ENCODE peak calls at places on chromosome 9, in four cellular contexts. X is body of pancreas, Y is HepG2, N is K562. B is an unnamed sample.

GRCh38 chr9:134198771-134199170 is 34.4 kb upstream of the RNU6ATAC start:
- ATAC-seq in X (no peak), Y (no peak), N (no peak), B (no peak)

GRCh38 chr9:77953590-77953989 is 78.0 kb downstream of the GNAQ start:
- ATAC-seq in X (no peak), Y (no peak), N (no peak), B (no peak)

GRCh38 chr9:33737811-33738606 is 57.4 kb upstream of the PRSS3 start:
- ATAC-seq in X (peak; percentile 59), Y (peak; percentile 95), N (peak; percentile 90), B (no peak)

GRCh38 chr9:38166501-38166900 is 97.5 kb upstream of the SHB start:
- ATAC-seq in X (no peak), Y (no peak), N (no peak), B (no peak)

GRCh38 chr9:123360161-123361085 is 4.4 kb downstream of the CRB2 start:
- ATAC-seq in X (peak; percentile 19), Y (peak; percentile 62), N (peak; percentile 86), B (no peak)

GRCh38 chr9:29691758-29692407 is 2118.6 kb upstream of the C9orf72 start:
- ATAC-seq in X (peak; percentile 60), Y (peak; percentile 96), N (no peak), B (no peak)

GRCh38 chr9:87551692-87552303 is 54.1 kb downstream of the DAPK1 start:
- ATAC-seq in X (no peak), Y (no peak), N (peak; percentile 90), B (no peak)

GRCh38 chr9:20015427-20015931 is 226.6 kb upstream of the SLC24A2 start:
- ATAC-seq in X (no peak), Y (no peak), N (no peak), B (no peak)

GRCh38 chr9:20646656-20647055 is 24.4 kb upstream of the MLLT3 start:
- ATAC-seq in X (no peak), Y (no peak), N (no peak), B (no peak)

GRCh38 chr9:35673132-35673997 is at the start of gene CA9:
- ATAC-seq in X (peak; percentile 54), Y (peak; percentile 56), N (peak; percentile 54), B (no peak)

GRCh38 chr9:87556821-87557220 is 59.2 kb downstream of the DAPK1 start:
- ATAC-seq in X (peak; percentile 16), Y (no peak), N (peak; percentile 45), B (no peak)

GRCh38 chr9:94167376-94167775 is 83.1 kb downstream of the PTPDC1 start:
- ATAC-seq in X (no peak), Y (no peak), N (no peak), B (no peak)

GRCh38 chr9:136525207-136525606 is 20.6 kb downstream of the NOTCH1 start:
- ATAC-seq in X (no peak), Y (no peak), N (no peak), B (no peak)

GRCh38 chr9:17019398-17019797 is 115.4 kb upstream of the CNTLN start:
- ATAC-seq in X (no peak), Y (no peak), N (no peak), B (no peak)

GRCh38 chr9:136488247-136489214 is 5.7 kb upstream of the SEC16A start:
- ATAC-seq in X (peak; percentile 63), Y (peak; percentile 33), N (peak; percentile 78), B (no peak)

GRCh38 chr9:73116030-73116429 is 35.6 kb upstream of the ANXA1 start:
- ATAC-seq in X (no peak), Y (no peak), N (peak; percentile 34), B (no peak)

GRCh38 chr9:4066120-4066519 is 233.7 kb downstream of the GLIS3 start:
- ATAC-seq in X (peak; percentile 43), Y (peak; percentile 23), N (no peak), B (no peak)

GRCh38 chr9:86176468-86176867 is 77.1 kb upstream of the GOLM1 start:
- ATAC-seq in X (no peak), Y (no peak), N (no peak), B (no peak)

DNA sequence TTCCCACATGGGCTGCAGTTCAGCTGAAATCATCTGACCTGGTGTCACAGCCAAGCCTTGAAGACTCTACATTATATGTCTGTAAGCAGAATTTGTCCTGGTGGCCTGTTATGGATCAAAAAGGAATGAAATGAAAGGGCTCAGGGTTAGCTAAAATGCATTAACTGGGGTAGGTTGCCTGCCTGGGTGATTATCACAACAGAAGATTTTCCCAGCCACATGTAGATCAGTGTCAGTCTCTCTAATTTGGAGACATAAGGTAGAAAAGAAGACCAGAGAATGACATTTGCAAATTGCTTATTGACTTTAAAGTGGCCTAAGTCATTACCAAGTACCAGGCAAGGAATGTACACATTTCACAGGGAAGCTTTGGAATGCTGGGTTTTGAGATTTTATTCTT is 289.0 kb downstream of the CAAP1 start:
- ATAC-seq in X (no peak), Y (no peak), N (no peak), B (no peak)
- H3K4me3 ChIP-seq in X (no peak overlapping the region), Y (no peak overlapping the region), N (no peak overlapping the region), B (no peak overlapping the region)

DNA sequence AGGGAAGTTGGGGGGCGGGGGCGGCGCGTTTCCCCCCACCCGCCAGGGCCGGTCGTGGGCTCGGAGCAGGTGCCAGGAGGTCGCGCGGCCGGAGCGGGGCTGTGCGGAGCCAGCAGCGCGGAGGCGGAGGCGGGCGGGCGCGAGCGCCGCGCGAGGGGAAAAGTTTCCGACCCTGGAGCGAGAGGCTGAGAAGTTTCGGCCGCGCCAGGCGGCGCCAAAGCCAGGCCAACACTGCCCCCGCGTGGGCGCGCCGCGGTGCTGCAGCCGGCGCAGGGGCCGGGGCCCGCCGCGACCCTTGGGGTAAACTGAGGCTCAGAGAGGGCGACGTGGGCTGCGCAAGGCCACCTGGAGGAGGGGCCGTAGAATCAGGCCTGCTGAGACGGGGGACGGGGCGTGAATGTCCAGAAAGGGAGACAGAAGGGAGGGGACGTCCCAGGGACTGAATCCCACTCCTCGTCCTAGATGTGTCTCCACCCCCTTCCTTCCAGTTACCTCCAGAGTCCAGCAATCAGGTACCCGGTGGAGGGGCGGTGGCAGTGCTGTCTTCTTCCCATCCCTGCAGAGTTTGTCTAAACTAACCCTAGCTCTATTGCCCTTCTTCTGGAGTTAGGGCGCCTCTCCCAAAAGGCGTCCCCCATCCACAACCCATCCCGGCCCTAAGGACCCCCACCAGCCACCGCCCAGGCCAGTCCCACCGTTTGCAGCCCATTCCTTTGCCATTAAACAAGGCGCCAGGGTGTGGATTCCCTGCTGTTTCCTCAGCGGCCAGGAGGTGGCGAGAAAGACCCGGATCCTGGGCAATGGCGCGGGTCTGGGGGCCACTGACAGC is 10.2 kb downstream of the C9orf50 start:
- ATAC-seq in X (peak; percentile 69), Y (peak; percentile 57), N (peak; percentile 74), B (peak; percentile 64)
- TF ChIP-seq POLR2A in X (peak; percentile 34), Y (no peak), N (no peak), B (no peak)

DNA sequence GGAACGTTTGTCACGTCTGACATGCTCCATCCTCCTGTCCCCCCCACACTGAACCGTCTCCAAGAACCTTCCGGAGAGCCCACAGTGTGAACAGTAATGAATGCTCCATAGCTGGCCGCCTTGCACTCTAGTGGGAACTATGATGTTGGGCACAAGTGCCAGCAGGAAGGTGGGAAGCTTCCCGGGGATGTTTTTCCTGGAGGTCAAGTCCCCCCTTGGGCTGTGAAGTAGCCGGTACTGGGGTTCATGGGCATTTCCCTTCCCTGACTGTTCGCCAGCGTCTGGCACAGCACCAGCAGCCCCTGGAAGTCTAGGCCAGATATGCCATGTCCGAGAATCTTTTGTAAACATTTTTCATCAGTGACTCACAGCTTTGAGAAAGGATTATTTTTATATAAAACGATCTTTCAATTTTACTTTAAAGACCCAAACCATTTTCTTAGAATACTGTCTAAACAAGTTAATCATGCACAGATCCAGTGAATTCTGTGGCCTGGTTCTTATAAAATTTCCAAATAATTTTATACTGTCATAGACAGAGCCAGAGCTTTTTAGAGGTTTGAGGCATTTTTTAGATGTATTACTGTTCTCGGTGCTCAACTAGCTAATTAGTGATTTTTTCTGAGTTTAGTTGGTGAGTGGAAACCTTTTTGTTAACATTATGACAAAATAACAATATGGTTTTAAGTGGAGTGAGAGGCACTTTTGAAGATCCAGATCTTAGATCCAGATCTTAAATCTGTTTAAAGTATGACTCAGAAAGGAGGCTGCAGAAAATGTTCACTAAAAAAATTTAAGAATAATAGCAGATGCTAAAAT is 11.6 kb downstream of the ABL1 start:
- ATAC-seq in X (peak; percentile 41), Y (no peak), N (peak; percentile 3), B (peak; percentile 15)
- H3K4me3 ChIP-seq in X (no peak overlapping the region), Y (no peak overlapping the region), N (no peak overlapping the region), B (no peak overlapping the region)

GRCh38 chr9:93097496-93098205 is 1.6 kb downstream of the CARD19 start:
- ATAC-seq in X (no peak), Y (no peak), N (no peak), B (no peak)
- TF ChIP-seq POLR2A in X (no peak), Y (no peak), N (no peak), B (no peak)

GRCh38 chr9:122228906-122229837 is at the start of gene LHX6:
- ATAC-seq in X (peak; percentile 17), Y (no peak), N (peak; percentile 74), B (peak; percentile 49)
- H3K4me3 ChIP-seq in X (no peak within 1 kb of the TSS), Y (peak within 1 kb of the TSS; percentile 68), N (peak within 1 kb of the TSS; percentile 49), B (peak within 1 kb of the TSS; percentile 53)

GRCh38 chr9:128128836-128129590 is 1.5 kb upstream of the PTGES2 start:
- ATAC-seq in X (no peak), Y (no peak), N (no peak), B (no peak)

GRCh38 chr9:128125575-128126354 is 1.8 kb downstream of the PTGES2 start:
- ATAC-seq in X (no peak), Y (no peak), N (no peak), B (no peak)

GRCh38 chr9:128127990-128128835 is 684 bp upstream of the PTGES2 start:
- ATAC-seq in X (peak; percentile 89), Y (peak; percentile 71), N (peak; percentile 82), B (peak; percentile 91)

GRCh38 chr9:128124873-128125574 is 2.5 kb downstream of the PTGES2 start:
- ATAC-seq in X (no peak), Y (peak; percentile 18), N (peak; percentile 47), B (no peak)

GRCh38 chr9:128127568-128127989 is at the start of gene PTGES2:
- ATAC-seq in X (peak; percentile 80), Y (peak; percentile 66), N (peak; percentile 86), B (peak; percentile 87)
- TF ChIP-seq POLR2A in X (no peak), Y (peak; percentile 60), N (no peak), B (peak; percentile 39)

GRCh38 chr9:119736478-119737454 is 367.5 kb upstream of the BRINP1 start:
- ATAC-seq in X (no peak), Y (no peak), N (no peak), B (no peak)
- H3K4me3 ChIP-seq in X (no peak overlapping the region), Y (no peak overlapping the region), N (no peak overlapping the region), B (no peak overlapping the region)